ENCODE peak calls at places on chromosomes 16 and 17, in five cellular contexts. O is CD8-positive, alpha-beta memory T cell; P is keratinocyte; A is breast epithelium; C is Panc1. B is an unnamed sample.
A peak's percentile ranks its signal among the peaks of the same experiment; 100 is the strongest.

GRCh38 chr17:6677158-6677831 is 25.7 kb downstream of the C17orf100 start:
- DNase-seq in O (no peak), P (no peak), A (no peak), C (no peak), B (no peak)

GRCh38 chr16:3001316-3001715 is 11.4 kb upstream of the CLDN9 start:
- DNase-seq in O (no peak), P (no peak), A (no peak), C (no peak), B (no peak)

GRCh38 chr16:90031931-90032663 is 12.8 kb upstream of the DBNDD1 start:
- DNase-seq in O (no peak), P (peak; percentile 17), A (no peak), C (no peak), B (no peak)

GRCh38 chr16:9869776-9870175 is 312.5 kb downstream of the GRIN2A start:
- DNase-seq in O (no peak), P (no peak), A (no peak), C (no peak), B (no peak)

GRCh38 chr17:44832821-44833220 is 2.7 kb upstream of the GJC1 start:
- DNase-seq in O (no peak), P (no peak), A (no peak), C (no peak), B (no peak)

GRCh38 chr17:42153919-42154491 is 784 bp downstream of the RAB5C start:
- DNase-seq in O (no peak), P (no peak), A (no peak), C (no peak), B (no peak)

GRCh38 chr16:84836234-84836647 is 16.5 kb downstream of the CRISPLD2 start:
- DNase-seq in O (no peak), P (peak; percentile 32), A (peak; percentile 74), C (no peak), B (no peak)

GRCh38 chr16:1296688-1297412 is 12.6 kb upstream of the UBE2I start:
- DNase-seq in O (no peak), P (peak; percentile 64), A (no peak), C (peak; percentile 98), B (no peak)

GRCh38 chr17:81295678-81296381 is 723 bp upstream of the SLC38A10 start:
- DNase-seq in O (peak; percentile 67), P (no peak), A (no peak), C (no peak), B (no peak)

GRCh38 chr16:71311553-71312158 is 22.5 kb upstream of the CMTR2 start:
- DNase-seq in O (peak; percentile 52), P (no peak), A (no peak), C (peak; percentile 12), B (no peak)

GRCh38 chr17:51833045-51833444 is 325.5 kb downstream of the CA10 start:
- DNase-seq in O (no peak), P (no peak), A (no peak), C (no peak), B (no peak)

GRCh38 chr16:397736-398332 is 835 bp downstream of the NME4 start:
- DNase-seq in O (peak; percentile 60), P (no peak), A (peak; percentile 80), C (no peak), B (no peak)

GRCh38 chr17:50265690-50266306 is 8.5 kb upstream of the TMEM92 start:
- DNase-seq in O (no peak), P (no peak), A (no peak), C (no peak), B (no peak)

GRCh38 chr17:68621065-68621464 is 19.9 kb upstream of the FAM20A start:
- DNase-seq in O (no peak), P (no peak), A (no peak), C (no peak), B (no peak)

GRCh38 chr17:49337900-49338299 is 24.1 kb downstream of the ZNF652 start:
- DNase-seq in O (no peak), P (no peak), A (no peak), C (no peak), B (no peak)

GRCh38 chr17:50484341-50485155 is 5.9 kb downstream of the RSAD1 start:
- DNase-seq in O (no peak), P (no peak), A (no peak), C (no peak), B (no peak)

GRCh38 chr17:38888842-38889241 is 19.0 kb downstream of the LASP1 start:
- DNase-seq in O (no peak), P (no peak), A (no peak), C (no peak), B (no peak)
- H3K27ac ChIP-seq in O (no peak overlapping the region), P (no peak overlapping the region), A (no peak overlapping the region), C (no peak overlapping the region), B (no peak overlapping the region)

GRCh38 chr17:17106716-17107115 is 64.5 kb downstream of the MPRIP start:
- DNase-seq in O (no peak), P (no peak), A (no peak), C (no peak), B (no peak)
- H3K27ac ChIP-seq in O (no peak overlapping the region), P (no peak overlapping the region), A (peak overlapping the region; percentile 79), C (no peak overlapping the region), B (peak overlapping the region; percentile 69)

DNA sequence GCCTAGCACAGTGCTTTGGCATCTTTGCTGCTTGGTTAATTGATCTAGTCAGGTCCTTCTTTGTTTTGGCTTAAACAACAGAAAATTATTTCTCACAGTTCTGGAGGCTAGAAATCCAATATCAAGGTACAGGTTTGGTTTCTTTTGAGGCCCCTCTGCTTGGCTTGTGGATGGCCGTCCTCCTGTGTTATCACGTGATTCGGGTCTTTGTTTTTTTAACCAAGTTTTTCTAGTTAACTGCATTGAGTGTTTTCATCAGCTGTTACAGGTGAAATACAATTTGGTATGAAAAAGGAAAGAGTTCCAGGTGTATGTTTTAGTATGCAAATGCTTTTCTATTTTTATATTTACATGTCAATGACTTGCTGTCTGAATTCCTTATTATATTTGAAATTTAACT is 2.8 kb downstream of the NLK start:
- DNase-seq in O (no peak), P (no peak), A (no peak), C (no peak), B (no peak)
- H3K27ac ChIP-seq in O (no peak overlapping the region), P (no peak overlapping the region), A (no peak overlapping the region), C (no peak overlapping the region), B (no peak overlapping the region)

GRCh38 chr16:48537909-48538745 is 71.9 kb downstream of the N4BP1 start:
- DNase-seq in O (no peak), P (no peak), A (no peak), C (no peak), B (no peak)

GRCh38 chr16:48535831-48536599 is 74.0 kb downstream of the N4BP1 start:
- DNase-seq in O (no peak), P (no peak), A (no peak), C (no peak), B (no peak)

GRCh38 chr16:48537275-48537674 is 72.7 kb downstream of the N4BP1 start:
- DNase-seq in O (no peak), P (no peak), A (no peak), C (no peak), B (no peak)

GRCh38 chr16:48535369-48535787 is 74.6 kb downstream of the N4BP1 start:
- DNase-seq in O (no peak), P (no peak), A (no peak), C (no peak), B (no peak)

GRCh38 chr16:48536600-48537200 is 73.3 kb downstream of the N4BP1 start:
- DNase-seq in O (no peak), P (no peak), A (no peak), C (no peak), B (no peak)
- H3K27ac ChIP-seq in O (no peak overlapping the region), P (peak overlapping the region; percentile 53), A (peak overlapping the region; percentile 94), C (no peak overlapping the region), B (peak overlapping the region; percentile 81)

DNA sequence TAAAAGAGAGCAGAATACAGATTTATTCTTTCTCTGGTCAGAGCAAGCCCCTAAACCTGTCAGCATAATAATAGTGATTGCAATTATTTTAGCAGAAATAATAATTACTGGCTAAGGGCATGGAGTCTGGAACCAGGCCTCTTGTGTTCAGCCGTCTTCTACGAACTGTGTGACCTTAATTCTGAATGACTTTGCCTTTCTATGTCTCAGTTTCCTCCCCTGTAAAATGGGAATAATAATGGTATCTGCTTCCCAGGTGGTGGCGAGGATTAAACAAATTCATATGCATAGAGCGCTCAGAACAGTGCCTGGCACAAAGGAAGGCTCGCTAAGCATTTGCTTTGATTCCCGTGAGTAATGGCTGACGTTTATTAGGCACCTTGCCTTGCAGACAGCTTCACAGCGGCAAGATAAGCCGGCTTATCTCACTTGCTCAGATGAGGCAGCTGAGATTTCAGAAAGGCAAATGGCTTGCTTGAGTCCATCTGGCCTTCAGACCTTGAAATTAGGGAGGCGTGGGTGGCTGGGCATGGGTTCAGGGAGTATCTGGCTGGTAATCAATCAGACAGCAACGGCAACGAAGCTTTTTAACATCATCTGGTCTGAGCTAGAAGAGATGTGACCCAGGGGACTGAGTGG is 33.6 kb downstream of the RAB11FIP4 start:
- DNase-seq in O (no peak), P (no peak), A (no peak), C (no peak), B (no peak)
- H3K27ac ChIP-seq in O (no peak overlapping the region), P (no peak overlapping the region), A (no peak overlapping the region), C (no peak overlapping the region), B (no peak overlapping the region)

GRCh38 chr16:66529475-66529874 is 20.4 kb downstream of the TK2 start:
- DNase-seq in O (no peak), P (no peak), A (no peak), C (no peak), B (no peak)

GRCh38 chr16:66537236-66537635 is 12.7 kb downstream of the TK2 start:
- DNase-seq in O (no peak), P (no peak), A (no peak), C (no peak), B (no peak)

GRCh38 chr16:66538910-66539309 is 11.0 kb downstream of the TK2 start:
- DNase-seq in O (no peak), P (no peak), A (no peak), C (no peak), B (no peak)

GRCh38 chr16:66536525-66536924 is 13.4 kb downstream of the TK2 start:
- DNase-seq in O (no peak), P (no peak), A (no peak), C (no peak), B (no peak)

GRCh38 chr16:66534376-66534799 is 15.5 kb downstream of the TK2 start:
- DNase-seq in O (no peak), P (no peak), A (no peak), C (no peak), B (no peak)
- H3K27ac ChIP-seq in O (no peak overlapping the region), P (no peak overlapping the region), A (no peak overlapping the region), C (no peak overlapping the region), B (no peak overlapping the region)

GRCh38 chr17:46027326-46028325 is 28.6 kb downstream of the STH start:
- DNase-seq in O (no peak), P (no peak), A (no peak), C (no peak), B (no peak)
- H3K27ac ChIP-seq in O (no peak overlapping the region), P (no peak overlapping the region), A (peak overlapping the region; percentile 44), C (no peak overlapping the region), B (peak overlapping the region; percentile 30)